ENCODE peak calls at places on chromosome 6, in nine cellular contexts. E, J, B, G, P, M, X, Q and T are unnamed samples.
A peak's percentile ranks its signal among the peaks of the same experiment; 100 is the strongest.

GRCh38 chr6:15073344-15073789 is 172.5 kb upstream of the JARID2 start:
- DNase-seq in B (no peak), M (no peak), Q (no peak), P (no peak), E (no peak), X (no peak), J (no peak), G (no peak), T (no peak)

GRCh38 chr6:11994875-11995461 is 17.1 kb upstream of the HIVEP1 start:
- DNase-seq in Q (no peak), P (no peak), B (no peak), E (no peak), G (no peak), J (no peak), X (no peak), M (no peak), T (no peak)

GRCh38 chr6:129793447-129793846 is 67.7 kb downstream of the TMEM244 start:
- DNase-seq in X (no peak), Q (no peak), G (no peak), P (no peak), E (no peak), B (no peak), M (no peak), J (no peak), T (no peak)

GRCh38 chr6:145820000-145820399 is 5.4 kb upstream of the FBXO30 start:
- DNase-seq in E (no peak), M (no peak), B (no peak), G (no peak), X (no peak), P (no peak), J (no peak), Q (no peak), T (no peak)

GRCh38 chr6:12009180-12009748 is 2.8 kb upstream of the HIVEP1 start:
- DNase-seq in J (no peak), G (no peak), P (no peak), Q (no peak), B (peak; percentile 75), E (peak; percentile 81), X (no peak), M (no peak), T (no peak)

GRCh38 chr6:33314515-33314942 is 651 bp upstream of the TAPBP start:
- DNase-seq in Q (peak; percentile 55), B (peak; percentile 91), E (peak; percentile 39), M (peak; percentile 72), X (peak; percentile 85), P (peak; percentile 65), J (peak; percentile 80), G (peak; percentile 59), T (peak; percentile 83)

GRCh38 chr6:113674075-113674474 is 183.1 kb upstream of the MARCKS start:
- DNase-seq in M (no peak), E (peak; percentile 48), X (no peak), P (no peak), Q (no peak), J (no peak), G (peak; percentile 73), B (no peak), T (no peak)

GRCh38 chr6:3205913-3206312 is 21.5 kb downstream of the TUBB2B start:
- DNase-seq in E (no peak), M (no peak), P (no peak), G (no peak), B (no peak), X (no peak), Q (no peak), J (no peak), T (peak; percentile 63)

GRCh38 chr6:41459738-41460137 is 86.4 kb upstream of the FOXP4 start:
- DNase-seq in P (no peak), G (no peak), Q (no peak), E (no peak), J (no peak), B (no peak), M (no peak), X (no peak), T (no peak)

GRCh38 chr6:103893082-103893481 is 966.6 kb downstream of the HACE1 start:
- DNase-seq in E (no peak), P (no peak), B (no peak), J (no peak), X (no peak), G (no peak), Q (no peak), M (no peak), T (no peak)

GRCh38 chr6:15304337-15305078 is 58.6 kb downstream of the JARID2 start:
- DNase-seq in Q (no peak), P (no peak), J (no peak), E (no peak), X (no peak), G (no peak), B (no peak), M (no peak), T (no peak)

GRCh38 chr6:13228264-13229204 is 99.8 kb downstream of the TBC1D7 start:
- DNase-seq in M (no peak), E (no peak), P (no peak), J (no peak), B (no peak), X (no peak), G (no peak), Q (no peak), T (peak; percentile 64)
- TF ChIP-seq POLR2A in M (no peak), E (no peak), P (no peak), J (no peak), B (no peak), X (no peak), G (no peak), Q (no peak), T (no peak)

GRCh38 chr6:68040312-68040778 is 594.7 kb upstream of the ADGRB3 start:
- DNase-seq in Q (no peak), P (no peak), B (no peak), G (no peak), E (no peak), J (no peak), X (no peak), M (no peak), T (no peak)

GRCh38 chr6:68038815-68039408 is 596.2 kb upstream of the ADGRB3 start:
- DNase-seq in M (no peak), B (no peak), Q (no peak), G (no peak), J (no peak), X (no peak), P (no peak), E (no peak), T (no peak)

GRCh38 chr6:68042339-68043121 is 592.6 kb upstream of the ADGRB3 start:
- DNase-seq in G (no peak), E (no peak), Q (no peak), X (no peak), P (no peak), B (no peak), J (no peak), M (no peak), T (no peak)

GRCh38 chr6:68039641-68040311 is 595.3 kb upstream of the ADGRB3 start:
- DNase-seq in P (no peak), B (no peak), E (no peak), Q (no peak), J (no peak), X (no peak), M (no peak), G (no peak), T (no peak)

GRCh38 chr6:68040780-68041179 is 594.3 kb upstream of the ADGRB3 start:
- DNase-seq in G (no peak), X (no peak), Q (no peak), J (no peak), B (no peak), M (no peak), P (no peak), E (no peak), T (no peak)
- TF ChIP-seq POLR2A in G (no peak), X (no peak), Q (no peak), J (no peak), B (no peak), M (no peak), P (no peak), E (no peak), T (no peak)

GRCh38 chr6:154888896-154889295 is 106.2 kb upstream of the TIAM2 start:
- DNase-seq in G (no peak), E (no peak), X (no peak), J (no peak), M (no peak), Q (no peak), B (no peak), P (no peak), T (no peak)

GRCh38 chr6:154888426-154888825 is 106.7 kb upstream of the TIAM2 start:
- DNase-seq in B (no peak), J (no peak), E (no peak), X (no peak), G (no peak), P (no peak), M (no peak), Q (no peak), T (no peak)

GRCh38 chr6:154891901-154892300 is 103.2 kb upstream of the TIAM2 start:
- DNase-seq in P (no peak), M (no peak), J (no peak), G (no peak), B (no peak), Q (no peak), X (no peak), E (no peak), T (no peak)

GRCh38 chr6:154890874-154891273 is 104.2 kb upstream of the TIAM2 start:
- DNase-seq in B (no peak), G (no peak), P (no peak), Q (no peak), X (no peak), E (no peak), M (no peak), J (no peak), T (no peak)

DNA sequence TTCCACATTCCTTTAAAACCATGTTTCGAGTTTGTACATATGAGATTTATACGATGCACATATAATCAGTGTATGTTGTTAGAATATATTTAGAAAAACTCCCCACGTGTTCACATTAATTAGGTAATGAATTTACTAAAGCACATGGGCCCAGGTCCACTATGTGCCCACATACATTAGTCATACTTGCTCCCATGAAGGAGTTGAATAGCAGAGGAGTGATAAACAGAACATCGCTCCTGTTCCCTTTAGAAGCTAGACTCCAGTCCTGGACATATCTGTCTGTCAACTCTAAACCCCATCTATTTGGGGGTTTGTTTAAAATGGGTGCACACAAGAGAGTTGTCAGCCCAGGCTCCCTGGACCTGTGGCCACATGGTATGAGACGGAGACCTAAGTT is 108.1 kb upstream of the TIAM2 start:
- DNase-seq in E (no peak), B (no peak), X (no peak), G (no peak), P (no peak), M (no peak), Q (no peak), J (no peak), T (no peak)
- TF ChIP-seq POLR2A in E (no peak), B (no peak), X (no peak), G (no peak), P (no peak), M (no peak), Q (no peak), J (no peak), T (no peak)

DNA sequence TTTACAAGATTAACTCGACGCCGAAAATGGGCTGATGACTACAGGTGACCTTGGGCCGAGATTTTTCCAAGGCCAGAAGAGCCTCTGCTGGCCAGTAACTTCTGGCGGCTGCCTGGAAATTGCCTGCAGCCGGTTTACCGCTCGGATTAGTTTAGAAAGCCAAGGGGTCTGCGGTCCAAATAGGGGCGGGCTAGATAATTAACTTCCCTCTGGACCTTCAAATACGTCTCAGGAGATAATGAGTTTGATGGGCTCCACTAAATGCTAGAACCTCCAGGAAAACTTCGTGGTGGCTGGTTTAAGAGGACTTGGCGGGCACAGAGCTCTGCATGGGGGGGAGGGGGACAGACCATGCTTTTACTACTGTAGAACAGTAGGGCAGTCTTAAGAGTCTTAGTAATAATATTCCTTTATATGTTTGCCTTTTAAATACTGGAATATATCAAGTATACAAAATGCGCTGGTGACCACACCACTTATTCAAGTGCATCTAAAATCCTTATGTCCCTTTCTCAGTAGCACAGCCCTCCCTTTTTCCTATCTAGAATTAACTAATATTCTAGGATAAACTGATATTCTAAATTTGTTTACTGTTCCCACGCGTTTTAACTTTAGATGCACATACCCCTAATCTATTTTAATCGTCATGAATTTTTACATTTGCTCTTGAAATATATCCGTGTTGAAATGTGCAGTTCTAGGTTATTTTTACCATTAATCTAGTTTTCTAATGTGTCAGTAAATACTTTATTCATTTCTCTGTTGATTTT is 107.6 kb upstream of the PRSS16 start:
- DNase-seq in M (no peak), B (no peak), G (no peak), J (no peak), Q (no peak), P (no peak), E (no peak), X (no peak), T (no peak)
- TF ChIP-seq POLR2A in M (no peak), B (no peak), G (no peak), J (no peak), Q (peak; percentile 28), P (no peak), E (no peak), X (no peak), T (no peak)